ENCODE peak calls at places on chromosomes 13 and 19, in five cellular contexts. A is stimulated activated CD8-positive, alpha-beta memory T cell treated with anti-CD3 and anti-CD28 coated beads, Interleukin-7, amount 100 ng/mL, for 1 hour; V is EL; J is RCC 7860; F is stimulated activated CD4-positive, alpha-beta T cell treated with anti-CD3 and anti-CD28 coated beads, Interleukin-1b, Interleukin-23, amount 100 ng/mL, for 1 hour. R is an unnamed sample.

GRCh38 chr13:113553541-113554332 is 30.8 kb upstream of the TFDP1 start:
- DNase-seq in A (no peak), V (no peak), J (no peak), F (no peak), R (peak; percentile 6)

GRCh38 chr19:34357431-34357830 is 7.6 kb upstream of the GPI start:
- DNase-seq in A (no peak), V (no peak), J (no peak), F (no peak), R (no peak)

GRCh38 chr19:5041168-5042038 is 72.5 kb downstream of the KDM4B start:
- DNase-seq in A (no peak), V (no peak), J (no peak), F (no peak), R (no peak)

GRCh38 chr19:6039541-6040225 is 61.7 kb upstream of the RANBP3 start:
- DNase-seq in A (no peak), V (no peak), J (no peak), F (no peak), R (no peak)

GRCh38 chr13:41313659-41314197 is 2.7 kb downstream of the NAA16 start:
- DNase-seq in A (no peak), V (no peak), J (no peak), F (no peak), R (no peak)

GRCh38 chr19:2118438-2118837 is 21.7 kb downstream of the IZUMO4 start:
- DNase-seq in A (no peak), V (no peak), J (no peak), F (no peak), R (no peak)

GRCh38 chr19:33546656-33547055 is 25.1 kb upstream of the PEPD start:
- DNase-seq in A (no peak), V (no peak), J (no peak), F (no peak), R (no peak)

GRCh38 chr19:35236638-35237400 is 8.3 kb upstream of the FAM187B start:
- DNase-seq in A (no peak), V (no peak), J (no peak), F (no peak), R (no peak)

GRCh38 chr19:16197188-16197621 is 506 bp upstream of the AP1M1 start:
- DNase-seq in A (no peak), V (peak; percentile 89), J (peak; percentile 48), F (no peak), R (peak; percentile 83)

GRCh38 chr19:19661675-19662251 is 1.7 kb downstream of the ATP13A1 start:
- DNase-seq in A (no peak), V (no peak), J (no peak), F (no peak), R (no peak)

GRCh38 chr13:114109646-114110045 is 22.8 kb downstream of the RASA3 start:
- DNase-seq in A (no peak), V (peak; percentile 30), J (no peak), F (no peak), R (no peak)

GRCh38 chr13:63012016-63012415 is 1596.4 kb upstream of the PCDH20 start:
- DNase-seq in A (no peak), V (no peak), J (no peak), F (no peak), R (no peak)

GRCh38 chr19:18479964-18480723 is 41.7 kb downstream of the ELL start:
- DNase-seq in A (no peak), V (peak; percentile 82), J (peak; percentile 32), F (no peak), R (peak; percentile 85)

GRCh38 chr19:35055715-35056179 is 14.2 kb downstream of the HPN start:
- DNase-seq in A (no peak), V (no peak), J (no peak), F (no peak), R (no peak)

GRCh38 chr19:8811315-8812172 is 20.6 kb downstream of the ZNF558 start:
- DNase-seq in A (no peak), V (no peak), J (no peak), F (no peak), R (no peak)

GRCh38 chr19:58154287-58154678 is 3.7 kb upstream of the ZNF329 start:
- DNase-seq in A (no peak), V (peak; percentile 70), J (no peak), F (no peak), R (peak; percentile 61)

GRCh38 chr13:22220186-22221160 is 549.6 kb downstream of the FGF9 start:
- DNase-seq in A (no peak), V (no peak), J (no peak), F (no peak), R (peak; percentile 58)

GRCh38 chr19:30255783-30256509 is 116.2 kb upstream of the ZNF536 start:
- DNase-seq in A (no peak), V (no peak), J (no peak), F (no peak), R (peak; percentile 40)

GRCh38 chr13:48875071-48875470 is 100.6 kb upstream of the FNDC3A start:
- DNase-seq in A (no peak), V (no peak), J (no peak), F (no peak), R (no peak)

GRCh38 chr13:76635232-76636021 is 250.8 kb downstream of the KCTD12 start:
- DNase-seq in A (no peak), V (no peak), J (no peak), F (no peak), R (no peak)

GRCh38 chr13:75165543-75166230 is 316.3 kb downstream of the TBC1D4 start:
- DNase-seq in A (no peak), V (no peak), J (no peak), F (no peak), R (no peak)

GRCh38 chr19:33904681-33905080 is 108.0 kb downstream of the KCTD15 start:
- DNase-seq in A (no peak), V (no peak), J (no peak), F (no peak), R (no peak)

GRCh38 chr13:83992566-83993358 is 110.5 kb upstream of the SLITRK1 start:
- DNase-seq in A (no peak), V (peak; percentile 64), J (no peak), F (no peak), R (no peak)

GRCh38 chr13:34941436-34941834 is 635 bp upstream of the NBEA start:
- DNase-seq in A (no peak), V (no peak), J (no peak), F (no peak), R (no peak)

GRCh38 chr19:41324921-41325639 is 15.1 kb downstream of the CCDC97 start:
- DNase-seq in A (no peak), V (peak; percentile 78), J (peak; percentile 74), F (no peak), R (peak; percentile 75)

GRCh38 chr13:28544026-28544425 is 49.1 kb upstream of the FLT1 start:
- DNase-seq in A (no peak), V (no peak), J (no peak), F (no peak), R (no peak)

GRCh38 chr19:48752511-48753365 is at the start of gene FUT1:
- DNase-seq in A (no peak), V (peak; percentile 67), J (no peak), F (no peak), R (peak; percentile 71)

GRCh38 chr19:48421548-48421947 is 24.2 kb upstream of the GRWD1 start:
- DNase-seq in A (no peak), V (no peak), J (no peak), F (no peak), R (no peak)

GRCh38 chr19:33290956-33291622 is 11.2 kb downstream of the CEBPA start:
- DNase-seq in A (no peak), V (no peak), J (peak; percentile 24), F (no peak), R (no peak)

GRCh38 chr19:4103073-4103418 is 20.9 kb downstream of the MAP2K2 start:
- DNase-seq in A (no peak), V (peak; percentile 37), J (peak; percentile 23), F (no peak), R (peak; percentile 38)

GRCh38 chr19:17358395-17358794 is 18.7 kb downstream of the PLVAP start:
- DNase-seq in A (no peak), V (peak; percentile 24), J (peak; percentile 57), F (no peak), R (peak; percentile 77)